ENCODE peak calls at places on chromosomes 5 and 9, in four cellular contexts. C is body of pancreas, B is stomach, Y is fibroblast of the aortic adventitia. M is an unnamed sample.
A peak's percentile ranks its signal among the peaks of the same experiment; 100 is the strongest.

GRCh38 chr5:143837306-143837848 is 25.4 kb downstream of the HMHB1 start:
- DNase-seq in C (no peak), B (no peak), Y (peak; percentile 74), M (peak; percentile 89)

GRCh38 chr5:159003045-159004030 is 96.4 kb downstream of the EBF1 start:
- DNase-seq in C (no peak), B (no peak), Y (peak; percentile 73), M (peak; percentile 71)

GRCh38 chr5:179259731-179260323 is 85.4 kb downstream of the ADAMTS2 start:
- DNase-seq in C (no peak), B (peak; percentile 4), Y (no peak), M (no peak)

GRCh38 chr5:1958211-1959010 is 75.7 kb upstream of the IRX4 start:
- DNase-seq in C (no peak), B (no peak), Y (no peak), M (no peak)

GRCh38 chr9:129333613-129333960 is 155.5 kb upstream of the IER5L start:
- DNase-seq in C (peak; percentile 72), B (no peak), Y (no peak), M (no peak)

GRCh38 chr9:107711528-107711927 is 222.0 kb upstream of the KLF4 start:
- DNase-seq in C (peak; percentile 25), B (no peak), Y (peak; percentile 93), M (peak; percentile 98)

GRCh38 chr5:151870820-151871219 is 53.8 kb downstream of the GLRA1 start:
- DNase-seq in C (no peak), B (no peak), Y (no peak), M (peak; percentile 80)

GRCh38 chr9:137025120-137025966 is 2.7 kb downstream of the ABCA2 start:
- DNase-seq in C (peak; percentile 83), B (peak; percentile 91), Y (no peak), M (no peak)

GRCh38 chr9:14238044-14238443 is 75.9 kb downstream of the NFIB start:
- DNase-seq in C (no peak), B (no peak), Y (no peak), M (no peak)

GRCh38 chr9:78601957-78602565 is 305.1 kb downstream of the PSAT1 start:
- DNase-seq in C (peak; percentile 35), B (no peak), Y (peak; percentile 60), M (peak; percentile 61)

GRCh38 chr9:136316271-136316751 is 11.0 kb upstream of the GPSM1 start:
- DNase-seq in C (no peak), B (no peak), Y (no peak), M (no peak)

GRCh38 chr5:66959668-66960067 is 236.9 kb downstream of the CD180 start:
- DNase-seq in C (no peak), B (no peak), Y (no peak), M (peak; percentile 14)

GRCh38 chr9:83523684-83524083 is 14.5 kb downstream of the FRMD3 start:
- DNase-seq in C (no peak), B (no peak), Y (no peak), M (no peak)

GRCh38 chr9:83570359-83570758 is 32.2 kb upstream of the FRMD3 start:
- DNase-seq in C (no peak), B (no peak), Y (peak; percentile 16), M (peak; percentile 6)

GRCh38 chr5:140338336-140338735 is 8.1 kb downstream of the HBEGF start:
- DNase-seq in C (no peak), B (no peak), Y (peak; percentile 28), M (peak; percentile 26)

GRCh38 chr9:17509698-17510097 is 69.2 kb upstream of the SH3GL2 start:
- DNase-seq in C (no peak), B (no peak), Y (peak; percentile 4), M (peak; percentile 33)

GRCh38 chr5:151150484-151151262 is 6.9 kb downstream of the ANXA6 start:
- DNase-seq in C (peak; percentile 31), B (peak; percentile 31), Y (peak; percentile 52), M (peak; percentile 60)

GRCh38 chr5:1799110-1799601 is 481 bp downstream of the MRPL36 start:
- DNase-seq in C (no peak), B (no peak), Y (peak; percentile 28), M (peak; percentile 17)

GRCh38 chr9:35937227-35937626 is 20.7 kb downstream of the OR2S2 start:
- DNase-seq in C (no peak), B (no peak), Y (peak; percentile 78), M (peak; percentile 43)

GRCh38 chr5:175867587-175868347 is 3.6 kb upstream of the CPLX2 start:
- DNase-seq in C (no peak), B (no peak), Y (no peak), M (no peak)

GRCh38 chr9:95808001-95808400 is 67.5 kb upstream of the ERCC6L2 start:
- DNase-seq in C (no peak), B (no peak), Y (peak; percentile 53), M (peak; percentile 32)

GRCh38 chr9:103990311-103990710 is 103.8 kb upstream of the SMC2 start:
- DNase-seq in C (no peak), B (no peak), Y (no peak), M (no peak)

GRCh38 chr9:2816476-2817141 is 27.3 kb downstream of the PUM3 start:
- DNase-seq in C (peak; percentile 35), B (no peak), Y (peak; percentile 99), M (peak; percentile 13)

GRCh38 chr5:174947548-174947947 is 223.2 kb downstream of the MSX2 start:
- DNase-seq in C (no peak), B (no peak), Y (no peak), M (no peak)

GRCh38 chr9:34254141-34254913 is 74.7 kb downstream of the KIF24 start:
- DNase-seq in C (peak; percentile 21), B (no peak), Y (peak; percentile 87), M (peak; percentile 83)

GRCh38 chr9:129887210-129888084 is 52.2 kb downstream of the USP20 start:
- DNase-seq in C (no peak), B (no peak), Y (peak; percentile 67), M (peak; percentile 37)

GRCh38 chr9:95515272-95516113 is 1.3 kb downstream of the PTCH1 start:
- DNase-seq in C (peak; percentile 25), B (no peak), Y (no peak), M (no peak)

GRCh38 chr9:30301271-30301963 is 2083.0 kb upstream of the ACO1 start:
- DNase-seq in C (no peak), B (no peak), Y (no peak), M (no peak)

GRCh38 chr5:40507095-40507494 is 172.6 kb upstream of the PTGER4 start:
- DNase-seq in C (no peak), B (no peak), Y (peak; percentile 15), M (no peak)

GRCh38 chr5:129973716-129974426 is 69.6 kb downstream of the CHSY3 start:
- DNase-seq in C (no peak), B (no peak), Y (peak; percentile 29), M (peak; percentile 50)

GRCh38 chr9:136345281-136346156 is 18.0 kb downstream of the DNLZ start:
- DNase-seq in C (peak; percentile 64), B (peak; percentile 80), Y (peak; percentile 62), M (peak; percentile 52)

GRCh38 chr5:109281136-109281690 is 128.6 kb downstream of the PJA2 start:
- DNase-seq in C (peak; percentile 53), B (no peak), Y (no peak), M (no peak)

GRCh38 chr5:57298985-57299491 is 125.2 kb downstream of the GPBP1 start:
- DNase-seq in C (peak; percentile 33), B (no peak), Y (peak; percentile 96), M (peak; percentile 80)
- TF ChIP-seq CTCF in C (peak; percentile 70), B (peak; percentile 65), Y (peak; percentile 50), M (peak; percentile 65)

GRCh38 chr5:110362252-110362651 is 364.2 kb downstream of the TMEM232 start:
- DNase-seq in C (no peak), B (no peak), Y (no peak), M (no peak)

GRCh38 chr5:110356687-110357086 is 369.8 kb downstream of the TMEM232 start:
- DNase-seq in C (no peak), B (no peak), Y (no peak), M (peak; percentile 33)

GRCh38 chr5:110366716-110367115 is 359.8 kb downstream of the TMEM232 start:
- DNase-seq in C (no peak), B (no peak), Y (no peak), M (no peak)

GRCh38 chr5:110361501-110361900 is 365.0 kb downstream of the TMEM232 start:
- DNase-seq in C (no peak), B (no peak), Y (peak; percentile 20), M (peak; percentile 77)
- H3K4me3 ChIP-seq in C (no peak overlapping the region), B (no peak overlapping the region), Y (no peak overlapping the region), M (no peak overlapping the region)

GRCh38 chr9:112361602-112362001 is 18.3 kb upstream of the HSDL2 start:
- DNase-seq in C (no peak), B (no peak), Y (peak; percentile 74), M (peak; percentile 49)
- TF ChIP-seq CTCF in C (peak; percentile 61), B (peak; percentile 59), Y (peak; percentile 32), M (peak; percentile 56)

GRCh38 chr9:127754761-127755557 is 19.9 kb upstream of the TOR2A start:
- DNase-seq in C (no peak), B (no peak), Y (no peak), M (no peak)
- H3K4me3 ChIP-seq in C (no peak overlapping the region), B (peak overlapping the region; percentile 16), Y (no peak overlapping the region), M (no peak overlapping the region)